ENCODE peak calls at places on chromosome 22, in eight cellular contexts. Q is activated CD4-positive, alpha-beta T cell treated with anti-CD3 and anti-CD28 coated beads, Interleukin-2, amount 50 U/mL, for 48 hours; H is NCI-H460; R is bronchial epithelial cell; E is stimulated activated CD8-positive, alpha-beta memory T cell treated with anti-CD3 and anti-CD28 coated beads, Interleukin-15, amount 100 ng/mL, for 24 hours; C is gastrocnemius medialis; A is GM23338; X is RWPE2. L is an unnamed sample.
A peak's percentile ranks its signal among the peaks of the same experiment; 100 is the strongest.

GRCh38 chr22:49449377-49449776 is 378.3 kb downstream of the BRD1 start:
- DNase-seq in Q (no peak), H (no peak), R (no peak), E (no peak), C (no peak), A (no peak), X (no peak), L (no peak)

GRCh38 chr22:17562906-17563870 is at the start of gene SLC25A18:
- DNase-seq in Q (no peak), H (no peak), R (no peak), E (no peak), C (peak; percentile 88), A (peak; percentile 84), X (no peak), L (no peak)

GRCh38 chr22:42473484-42474193 is 41.4 kb upstream of the NFAM1 start:
- DNase-seq in Q (no peak), H (peak; percentile 45), R (peak; percentile 67), E (no peak), C (no peak), A (peak; percentile 84), X (no peak), L (no peak)

GRCh38 chr22:27533105-27533504 is 268.5 kb downstream of the MN1 start:
- DNase-seq in Q (no peak), H (no peak), R (no peak), E (no peak), C (no peak), A (no peak), X (no peak), L (no peak)

GRCh38 chr22:29312218-29313125 is 3.0 kb downstream of the RASL10A start:
- DNase-seq in Q (no peak), H (no peak), R (no peak), E (no peak), C (no peak), A (no peak), X (peak; percentile 60), L (no peak)

GRCh38 chr22:23218867-23219251 is 38.5 kb downstream of the BCR start:
- DNase-seq in Q (peak; percentile 34), H (no peak), R (no peak), E (no peak), C (no peak), A (peak; percentile 70), X (no peak), L (peak; percentile 85)

GRCh38 chr22:36743011-36743410 is 32.9 kb downstream of the IFT27 start:
- DNase-seq in Q (no peak), H (no peak), R (no peak), E (no peak), C (no peak), A (no peak), X (peak; percentile 15), L (no peak)

GRCh38 chr22:43094085-43094484 is 4.9 kb upstream of the TTLL1 start:
- DNase-seq in Q (no peak), H (no peak), R (peak; percentile 78), E (no peak), C (no peak), A (no peak), X (no peak), L (peak; percentile 92)

GRCh38 chr22:38732251-38732815 is 23.5 kb downstream of the SUN2 start:
- DNase-seq in Q (no peak), H (no peak), R (no peak), E (no peak), C (peak; percentile 38), A (no peak), X (no peak), L (no peak)

GRCh38 chr22:48089601-48090331 is 1327.3 kb downstream of the TBC1D22A start:
- DNase-seq in Q (no peak), H (peak; percentile 12), R (no peak), E (no peak), C (peak; percentile 13), A (no peak), X (no peak), L (peak; percentile 7)

GRCh38 chr22:49616356-49617231 is 211.1 kb downstream of the BRD1 start:
- DNase-seq in Q (no peak), H (no peak), R (no peak), E (no peak), C (no peak), A (no peak), X (peak; percentile 32), L (no peak)

GRCh38 chr22:45499746-45500145 is 2.9 kb upstream of the FBLN1 start:
- DNase-seq in Q (no peak), H (no peak), R (no peak), E (no peak), C (no peak), A (no peak), X (no peak), L (no peak)

GRCh38 chr22:50730013-50730891 is 7.8 kb upstream of the ACR start:
- DNase-seq in Q (no peak), H (no peak), R (no peak), E (no peak), C (no peak), A (peak; percentile 30), X (peak; percentile 55), L (no peak)

GRCh38 chr22:45892681-45893461 is 84.1 kb downstream of the WNT7B start:
- DNase-seq in Q (no peak), H (no peak), R (no peak), E (no peak), C (no peak), A (no peak), X (peak; percentile 42), L (no peak)

GRCh38 chr22:20740222-20740951 is 33.5 kb upstream of the SERPIND1 start:
- DNase-seq in Q (no peak), H (no peak), R (no peak), E (no peak), C (no peak), A (no peak), X (no peak), L (no peak)

GRCh38 chr22:24587251-24587650 is 5.6 kb downstream of the LRRC75B start:
- DNase-seq in Q (no peak), H (no peak), R (no peak), E (no peak), C (no peak), A (no peak), X (no peak), L (no peak)

GRCh38 chr22:21448627-21449416 is 18.4 kb upstream of the TMEM191C start:
- DNase-seq in Q (peak; percentile 1), H (no peak), R (no peak), E (no peak), C (no peak), A (no peak), X (peak; percentile 38), L (peak; percentile 76)

GRCh38 chr22:28892175-28892731 is 8.9 kb downstream of the ZNRF3 start:
- DNase-seq in Q (no peak), H (no peak), R (peak; percentile 83), E (no peak), C (peak; percentile 27), A (peak; percentile 21), X (no peak), L (no peak)

GRCh38 chr22:18095101-18095805 is 15.4 kb upstream of the TUBA8 start:
- DNase-seq in Q (peak; percentile 33), H (no peak), R (no peak), E (no peak), C (peak; percentile 84), A (no peak), X (no peak), L (no peak)

GRCh38 chr22:23570681-23571080 is 9.4 kb downstream of the IGLL1 start:
- DNase-seq in Q (no peak), H (no peak), R (no peak), E (no peak), C (no peak), A (no peak), X (no peak), L (no peak)

GRCh38 chr22:35835267-35835997 is 117.8 kb downstream of the APOL5 start:
- DNase-seq in Q (no peak), H (no peak), R (peak; percentile 82), E (no peak), C (no peak), A (no peak), X (no peak), L (no peak)

GRCh38 chr22:43437871-43438475 is 26.2 kb downstream of the MPPED1 start:
- DNase-seq in Q (no peak), H (no peak), R (no peak), E (no peak), C (no peak), A (no peak), X (no peak), L (no peak)

GRCh38 chr22:38850399-38850798 is 6.6 kb upstream of the NPTXR start:
- DNase-seq in Q (no peak), H (no peak), R (no peak), E (no peak), C (no peak), A (no peak), X (no peak), L (no peak)

GRCh38 chr22:24156146-24156914 is 25.0 kb upstream of the SUSD2 start:
- DNase-seq in Q (peak; percentile 68), H (no peak), R (no peak), E (peak; percentile 29), C (no peak), A (peak; percentile 59), X (no peak), L (peak; percentile 47)

GRCh38 chr22:24580276-24580675 is 12.6 kb downstream of the LRRC75B start:
- DNase-seq in Q (no peak), H (no peak), R (peak; percentile 97), E (no peak), C (no peak), A (no peak), X (no peak), L (no peak)

GRCh38 chr22:35894937-35895708 is 133.5 kb downstream of the RBFOX2 start:
- DNase-seq in Q (no peak), H (peak; percentile 6), R (peak; percentile 97), E (no peak), C (peak; percentile 54), A (no peak), X (no peak), L (peak; percentile 64)

GRCh38 chr22:46861968-46862367 is 99.5 kb downstream of the TBC1D22A start:
- DNase-seq in Q (no peak), H (no peak), R (no peak), E (no peak), C (no peak), A (no peak), X (no peak), L (no peak)

GRCh38 chr22:40628354-40629042 is 8.0 kb downstream of the MRTFA start:
- DNase-seq in Q (peak; percentile 20), H (no peak), R (peak; percentile 81), E (no peak), C (no peak), A (no peak), X (no peak), L (no peak)

GRCh38 chr22:41380993-41381328 is 781 bp upstream of the TEF start:
- DNase-seq in Q (no peak), H (peak; percentile 16), R (peak; percentile 42), E (no peak), C (peak; percentile 80), A (no peak), X (no peak), L (peak; percentile 86)

GRCh38 chr22:41563051-41563711 is 2.4 kb downstream of the CSDC2 start:
- DNase-seq in Q (no peak), H (no peak), R (peak; percentile 56), E (no peak), C (no peak), A (peak; percentile 32), X (no peak), L (no peak)

GRCh38 chr22:30947821-30948454 is 20.6 kb downstream of the MORC2 start:
- DNase-seq in Q (no peak), H (peak; percentile 12), R (peak; percentile 70), E (no peak), C (no peak), A (peak; percentile 48), X (no peak), L (no peak)

GRCh38 chr22:26577081-26577480 is 12.9 kb downstream of the TPST2 start:
- DNase-seq in Q (no peak), H (no peak), R (no peak), E (no peak), C (no peak), A (no peak), X (no peak), L (no peak)

GRCh38 chr22:20312396-20313191 is 7.3 kb downstream of the DGCR6L start:
- DNase-seq in Q (no peak), H (no peak), R (no peak), E (no peak), C (no peak), A (no peak), X (no peak), L (no peak)

GRCh38 chr22:16915711-16916110 is 90.5 kb upstream of the XKR3 start:
- DNase-seq in Q (peak; percentile 13), H (no peak), R (peak; percentile 20), E (no peak), C (no peak), A (no peak), X (no peak), L (no peak)